ENCODE peak calls at places on chromosomes 2 and 18, in six cellular contexts. P, Q, F, A, B and Z are unnamed samples.

GRCh38 chr2:234991793-234992192 is 40.0 kb downstream of the SH3BP4 start:
- DNase-seq in A (no peak), P (no peak), F (no peak), Q (no peak), B (no peak), Z (no peak)

GRCh38 chr2:204842731-204843490 is 297.6 kb downstream of the PARD3B start:
- DNase-seq in P (no peak), A (no peak), Q (peak), B (no peak), F (peak), Z (no peak)

GRCh38 chr2:210617732-210618330 is 61.4 kb downstream of the CPS1 start:
- DNase-seq in B (no peak), Q (peak), F (peak), P (no peak), A (no peak), Z (no peak)

GRCh38 chr2:138433995-138434991 is 67.3 kb upstream of the SPOPL start:
- DNase-seq in B (no peak), P (no peak), Q (no peak), F (no peak), A (no peak), Z (no peak)

GRCh38 chr2:154125900-154126299 is 254.2 kb downstream of the GALNT13 start:
- DNase-seq in P (no peak), B (no peak), F (no peak), A (no peak), Q (no peak), Z (no peak)

GRCh38 chr2:95040470-95040869 is 15.0 kb downstream of the MAL start:
- DNase-seq in F (no peak), A (no peak), P (no peak), B (no peak), Q (no peak), Z (no peak)

GRCh38 chr2:196160101-196160500 is 11.3 kb downstream of the STK17B start:
- DNase-seq in Q (peak), F (no peak), A (no peak), B (no peak), P (no peak), Z (no peak)

GRCh38 chr2:44342854-44343253 is 18.4 kb downstream of the PREPL start:
- DNase-seq in A (no peak), P (no peak), B (no peak), Q (no peak), F (peak), Z (no peak)

GRCh38 chr2:118970396-118971135 is 28.6 kb downstream of the MARCO start:
- DNase-seq in B (no peak), P (peak), F (no peak), A (no peak), Q (no peak), Z (no peak)

GRCh38 chr2:119352357-119352756 is 14.3 kb downstream of the C2orf76 start:
- DNase-seq in B (no peak), F (no peak), P (no peak), Q (no peak), A (no peak), Z (no peak)

GRCh38 chr2:220682616-220683015 is 889.5 kb downstream of the EPHA4 start:
- DNase-seq in A (no peak), B (no peak), F (no peak), Q (peak), P (no peak), Z (no peak)

GRCh38 chr2:42926438-42927333 is 134.3 kb upstream of the HAAO start:
- DNase-seq in F (no peak), P (no peak), A (no peak), Q (no peak), B (peak), Z (no peak)

GRCh38 chr2:188884051-188884450 is 90.1 kb upstream of the COL3A1 start:
- DNase-seq in B (no peak), Q (peak), A (no peak), F (no peak), P (no peak), Z (no peak)

GRCh38 chr2:181779288-181779871 is 99.1 kb upstream of the NEUROD1 start:
- DNase-seq in P (no peak), F (no peak), A (no peak), Q (peak), B (no peak), Z (no peak)

GRCh38 chr2:176554107-176555048 is 285.1 kb downstream of the MTX2 start:
- DNase-seq in B (no peak), F (peak), A (no peak), Q (peak), P (no peak), Z (no peak)

GRCh38 chr2:95380731-95381130 is 21.8 kb upstream of the FAHD2A start:
- DNase-seq in P (no peak), A (no peak), F (no peak), Q (no peak), B (no peak), Z (no peak)

GRCh38 chr18:57150828-57151227 is 3.9 kb downstream of the BOD1L2 start:
- DNase-seq in B (no peak), Q (no peak), F (no peak), P (no peak), A (no peak), Z (peak)

GRCh38 chr18:76932026-76932819 is 109.9 kb downstream of the ZNF236 start:
- DNase-seq in P (peak), F (no peak), B (no peak), A (no peak), Q (peak), Z (no peak)

DNA sequence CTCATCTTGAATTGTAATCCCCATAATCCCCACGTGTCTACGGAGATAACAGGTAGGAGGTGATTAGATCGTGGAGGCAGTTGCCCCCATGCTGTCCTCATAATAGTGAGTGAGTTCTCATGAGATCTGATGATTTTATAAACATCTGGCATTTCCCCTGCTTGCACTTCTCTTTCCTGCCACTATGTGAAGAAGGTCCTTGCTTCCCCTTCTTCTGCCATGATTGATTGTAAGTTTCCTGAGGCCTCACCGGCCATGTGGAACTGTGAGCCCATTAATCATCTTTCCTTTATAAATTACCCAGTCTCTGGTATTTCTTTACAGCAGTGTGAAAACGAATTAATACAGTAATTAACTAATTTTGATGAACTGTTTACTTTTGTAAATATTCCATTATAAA is 582.5 kb downstream of the TSN start:
- DNase-seq in B (no peak), Q (no peak), F (no peak), P (no peak), A (no peak), Z (no peak)
- TF ChIP-seq CTCF in B (no peak), Q (no peak), F (no peak), P (no peak), A (no peak), Z (no peak)

DNA sequence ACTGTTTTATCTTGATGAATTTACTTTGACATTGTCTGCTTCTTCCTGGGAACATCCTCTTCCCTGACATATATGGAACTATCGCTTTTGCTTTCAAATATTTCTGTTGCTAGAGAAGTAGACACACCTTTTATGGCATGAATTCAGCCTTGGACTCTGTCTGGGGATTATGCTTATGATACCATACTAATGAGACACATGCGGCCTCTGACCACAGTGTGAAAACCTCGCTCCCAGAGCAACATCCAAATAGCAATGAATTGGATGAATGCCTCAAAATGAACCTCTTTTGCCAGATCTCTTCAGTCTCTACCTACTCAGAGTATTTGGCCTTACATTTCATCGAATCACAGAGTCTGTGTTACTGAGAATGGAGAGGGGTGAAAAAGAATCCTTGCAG is 70.9 kb downstream of the PIEZO2 start:
- DNase-seq in F (no peak), B (no peak), Q (peak), A (no peak), P (no peak), Z (no peak)
- TF ChIP-seq CTCF in F (no peak), B (no peak), Q (no peak), A (no peak), P (no peak), Z (no peak)

GRCh38 chr2:215731108-215731507 is 282.2 kb downstream of the MREG start:
- DNase-seq in A (no peak), Q (no peak), B (no peak), P (no peak), F (no peak), Z (no peak)
- TF ChIP-seq CTCF in A (no peak), Q (no peak), B (no peak), P (no peak), F (no peak), Z (no peak)

DNA sequence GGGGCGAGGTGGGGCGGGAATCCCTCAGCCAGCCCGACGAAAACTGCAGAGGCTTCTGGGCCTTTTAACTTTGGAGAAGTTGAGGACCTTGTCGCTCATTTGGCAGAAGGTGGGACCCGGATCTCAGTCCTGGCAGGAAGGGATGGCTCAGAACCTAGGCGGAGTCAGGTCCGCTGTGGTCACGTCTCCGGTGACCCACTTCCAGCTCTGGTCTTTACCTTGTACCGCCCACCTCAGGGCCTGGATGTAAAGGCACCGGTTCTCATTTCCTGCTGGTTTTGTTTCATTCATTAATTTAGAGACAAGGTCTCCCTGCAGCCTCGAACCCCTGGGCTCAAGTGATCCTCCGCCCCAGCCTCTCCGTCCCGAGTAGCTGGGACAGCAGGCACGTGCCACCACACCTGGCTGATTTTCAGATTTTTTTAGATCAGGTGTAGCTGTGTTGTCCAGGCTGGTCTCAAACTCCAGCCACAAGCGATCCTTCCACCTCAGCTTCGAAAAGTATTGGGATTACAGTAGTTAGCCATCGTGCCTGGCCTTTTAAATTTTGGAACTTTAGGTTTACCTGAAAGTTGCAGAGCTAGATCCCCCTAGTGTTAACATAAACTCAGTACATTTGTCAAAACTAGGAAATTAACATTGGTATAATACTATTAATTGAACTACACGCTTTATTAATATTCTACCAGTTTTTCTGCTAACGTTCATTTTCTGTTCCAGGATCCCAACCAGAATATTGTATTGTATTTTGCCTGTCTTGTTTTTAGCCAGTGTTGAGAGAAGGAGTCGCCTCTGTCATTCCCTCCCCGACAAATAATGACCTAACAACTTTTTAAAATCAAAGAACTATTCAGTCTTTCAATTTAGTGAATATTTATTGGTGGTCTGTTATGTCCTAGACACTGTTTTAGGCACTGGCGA is 867 bp downstream of the POLI start:
- DNase-seq in B (peak), F (peak), A (peak), P (no peak), Q (peak), Z (peak)
- TF ChIP-seq CTCF in B (no peak), F (peak), A (peak), P (peak), Q (peak), Z (peak)

GRCh38 chr18:54232485-54233227 is 8.2 kb upstream of the MBD2 start:
- DNase-seq in Q (no peak), F (no peak), A (no peak), P (no peak), B (no peak), Z (no peak)
- TF ChIP-seq CTCF in Q (no peak), F (no peak), A (no peak), P (no peak), B (no peak), Z (no peak)

DNA sequence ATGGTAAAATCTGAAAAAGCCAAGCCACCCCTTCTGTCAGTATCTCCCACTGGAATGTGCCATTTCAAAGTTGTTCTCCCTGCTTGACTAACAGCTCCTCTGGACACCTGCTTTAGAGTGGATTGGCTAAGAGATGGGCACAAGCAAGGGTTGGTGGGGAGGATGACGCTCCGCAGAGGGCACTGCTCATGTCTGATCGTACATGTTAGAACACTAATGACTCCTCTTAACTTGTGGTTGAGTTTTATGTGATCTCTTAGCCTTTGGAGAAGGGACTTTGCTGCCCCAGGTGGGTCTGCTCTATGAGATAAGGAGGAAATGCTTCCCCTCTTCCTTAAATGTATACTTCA is 8.2 kb upstream of the KIAA2012 start:
- DNase-seq in B (no peak), A (no peak), Q (no peak), P (no peak), F (no peak), Z (no peak)
- TF ChIP-seq CTCF in B (no peak), A (no peak), Q (no peak), P (no peak), F (no peak), Z (no peak)

DNA sequence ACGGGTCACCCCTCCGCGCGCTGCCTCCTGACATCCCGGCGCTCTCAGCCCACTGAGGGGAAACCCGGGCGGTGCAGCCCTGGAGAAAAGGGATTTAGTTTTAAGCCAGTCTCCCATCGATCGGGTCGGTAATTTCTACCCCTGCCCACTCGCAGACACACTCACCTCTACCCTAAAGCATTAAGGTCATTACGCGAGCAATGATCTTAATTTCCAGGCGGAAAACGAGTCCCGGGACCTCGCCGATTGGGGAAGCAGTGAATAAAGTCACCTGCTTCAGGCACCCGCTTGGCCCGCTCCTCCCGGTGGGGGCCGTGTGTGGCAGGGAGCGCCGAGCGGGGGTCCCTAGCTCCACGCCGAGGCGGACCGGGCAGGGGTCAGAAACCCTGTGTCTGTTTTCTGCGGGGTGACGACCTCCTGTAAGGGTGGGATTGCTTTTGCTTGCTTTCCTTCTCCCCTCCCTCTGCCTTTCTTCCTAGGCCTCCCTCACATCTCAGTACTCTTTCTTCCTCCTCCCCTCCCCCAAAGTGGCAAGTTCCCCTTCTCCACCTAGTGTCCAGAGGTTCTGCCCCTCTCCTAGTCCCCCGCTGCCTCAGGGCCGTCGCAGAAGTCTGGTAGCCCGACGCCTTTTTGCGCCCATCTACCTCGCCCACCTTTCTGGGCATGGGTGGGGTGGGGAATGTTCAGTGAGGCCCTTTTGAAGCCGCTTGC is 142.6 kb downstream of the MEIS1 start:
- DNase-seq in A (no peak), F (peak), B (no peak), Q (no peak), P (no peak), Z (peak)
- TF ChIP-seq CTCF in A (no peak), F (no peak), B (no peak), Q (no peak), P (no peak), Z (no peak)

DNA sequence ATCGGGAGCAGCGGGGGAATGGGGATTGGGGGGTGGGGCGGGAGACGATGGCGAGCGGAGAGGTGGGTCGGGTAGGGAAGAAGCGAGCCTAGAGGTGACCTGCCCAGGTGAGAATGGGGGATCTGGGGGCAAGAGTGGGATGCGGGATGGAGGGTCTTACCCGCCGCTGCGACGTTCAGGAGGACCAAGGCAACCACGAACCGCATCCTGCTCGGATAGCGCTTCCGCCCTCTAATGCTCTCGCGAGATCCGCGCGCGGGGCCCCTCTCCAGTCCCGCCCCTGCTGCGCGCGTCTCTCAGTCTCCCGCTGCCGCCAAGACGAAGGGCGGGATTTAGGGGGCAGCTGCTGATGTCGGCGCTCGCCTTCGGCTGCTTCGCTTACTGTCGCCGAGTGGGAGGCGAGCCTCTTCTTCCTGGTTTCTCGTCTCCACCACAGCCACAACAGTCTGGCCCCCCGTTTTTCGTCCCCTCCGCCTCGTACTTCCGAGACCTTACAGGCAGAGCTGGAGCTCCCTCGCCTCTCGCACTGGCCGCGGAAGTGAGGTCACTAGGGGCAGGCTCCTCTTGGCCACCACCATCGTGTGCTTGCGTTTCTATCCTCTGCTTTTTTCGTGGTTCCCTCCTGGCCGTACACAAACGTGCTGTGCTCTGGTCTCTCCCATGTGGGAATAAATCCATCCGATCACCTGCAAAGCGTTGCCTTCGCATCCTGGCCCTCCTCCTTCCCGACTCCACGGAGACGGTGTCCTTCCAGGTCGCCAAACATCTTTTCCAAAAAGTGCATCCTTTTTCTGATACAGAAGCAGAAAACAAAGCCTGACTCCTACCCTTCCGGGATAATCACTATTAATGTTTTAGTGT is at the start of gene TGOLN2:
- DNase-seq in F (peak), A (peak), Q (peak), P (peak), B (peak), Z (peak)
- TF ChIP-seq CTCF in F (no peak), A (no peak), Q (no peak), P (peak), B (no peak), Z (peak)

DNA sequence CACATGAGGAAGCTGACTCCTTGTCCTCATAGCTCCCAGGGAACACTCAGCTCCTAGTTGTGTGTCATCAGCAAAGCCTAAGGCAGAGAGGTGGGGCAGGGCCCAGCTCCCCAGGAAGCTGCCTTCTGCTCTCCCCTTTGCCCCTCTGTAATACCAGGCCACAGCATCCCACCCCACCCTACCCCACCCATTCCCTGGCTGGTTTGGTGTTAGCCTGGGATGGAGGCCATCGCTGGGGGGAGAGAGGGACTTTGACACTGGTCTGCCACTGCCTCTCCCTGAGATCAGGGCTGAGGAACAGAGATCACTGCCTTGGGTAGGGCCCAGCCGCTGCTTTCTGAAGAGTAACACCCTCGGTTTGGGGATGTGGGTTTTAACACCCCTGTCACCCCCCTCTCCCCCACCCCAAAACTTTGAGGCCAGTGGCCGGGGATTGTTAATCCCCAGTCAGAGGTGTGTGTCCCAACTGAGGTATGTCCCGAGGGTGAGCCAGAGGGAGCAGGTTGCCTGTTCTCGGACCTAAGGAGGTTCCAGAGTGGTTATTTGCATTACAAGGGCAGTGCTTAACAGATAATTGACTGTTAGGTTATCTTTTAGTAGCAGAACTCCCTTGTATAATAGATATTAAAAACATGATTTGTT is 41.4 kb downstream of the TET3 start:
- DNase-seq in B (no peak), P (no peak), F (no peak), A (no peak), Q (no peak), Z (no peak)
- TF ChIP-seq CTCF in B (no peak), P (no peak), F (no peak), A (no peak), Q (no peak), Z (no peak)